ENCODE peak calls at places on chromosomes 16 and 17, in ten cellular contexts. C, J, I, P, W, N, D, Q, G and R are unnamed samples.
A peak's percentile ranks its signal among the peaks of the same experiment; 100 is the strongest.

GRCh38 chr17:46730026-46730425 is 88.5 kb downstream of the WNT3 start:
- DNase-seq in C (no peak), J (no peak), I (no peak), P (no peak), W (no peak), N (no peak), D (no peak), Q (no peak), G (no peak), R (no peak)

GRCh38 chr17:68763551-68763950 is 162.4 kb upstream of the FAM20A start:
- DNase-seq in C (no peak), J (no peak), I (no peak), P (no peak), W (no peak), N (no peak), D (no peak), Q (no peak), G (no peak), R (no peak)

GRCh38 chr16:72242757-72243156 is 70.8 kb upstream of the PMFBP1 start:
- DNase-seq in C (no peak), J (no peak), I (no peak), P (no peak), W (no peak), N (no peak), D (no peak), Q (no peak), G (no peak), R (no peak)

GRCh38 chr17:13993106-13993505 is 76.2 kb upstream of the COX10 start:
- DNase-seq in C (no peak), J (no peak), I (no peak), P (no peak), W (no peak), N (no peak), D (no peak), Q (no peak), G (no peak), R (no peak)

GRCh38 chr16:79351927-79352326 is 248.6 kb downstream of the MAF start:
- DNase-seq in C (no peak), J (no peak), I (no peak), P (no peak), W (no peak), N (no peak), D (no peak), Q (no peak), G (no peak), R (no peak)

GRCh38 chr16:88195911-88196465 is 186.8 kb upstream of the ZNF469 start:
- DNase-seq in C (no peak), J (no peak), I (no peak), P (no peak), W (peak; percentile 79), N (no peak), D (no peak), Q (no peak), G (no peak), R (peak; percentile 52)

GRCh38 chr17:39740357-39741111 is 2.8 kb downstream of the GRB7 start:
- DNase-seq in C (peak; percentile 90), J (no peak), I (peak; percentile 60), P (no peak), W (no peak), N (no peak), D (peak; percentile 66), Q (peak; percentile 26), G (no peak), R (no peak)

GRCh38 chr16:55503726-55504553 is 4.9 kb upstream of the LPCAT2 start:
- DNase-seq in C (no peak), J (no peak), I (no peak), P (no peak), W (no peak), N (no peak), D (no peak), Q (no peak), G (no peak), R (no peak)

GRCh38 chr16:27444015-27444414 is 42.0 kb downstream of the IL21R start:
- DNase-seq in C (no peak), J (no peak), I (no peak), P (no peak), W (no peak), N (no peak), D (no peak), Q (no peak), G (no peak), R (no peak)

GRCh38 chr17:50689956-50690886 is 17.5 kb downstream of the ANKRD40 start:
- DNase-seq in C (no peak), J (peak; percentile 67), I (no peak), P (no peak), W (no peak), N (no peak), D (no peak), Q (peak; percentile 67), G (no peak), R (no peak)

GRCh38 chr16:84643180-84643583 is 5.1 kb upstream of the KLHL36 start:
- DNase-seq in C (peak; percentile 35), J (no peak), I (peak; percentile 58), P (no peak), W (no peak), N (peak; percentile 45), D (no peak), Q (no peak), G (no peak), R (peak; percentile 95)

GRCh38 chr17:31490991-31491793 is 99.7 kb downstream of the RAB11FIP4 start:
- DNase-seq in C (no peak), J (no peak), I (peak; percentile 57), P (no peak), W (no peak), N (no peak), D (no peak), Q (no peak), G (peak; percentile 71), R (no peak)

GRCh38 chr17:76188213-76189060 is 47.4 kb upstream of the FOXJ1 start:
- DNase-seq in C (no peak), J (no peak), I (no peak), P (no peak), W (no peak), N (no peak), D (no peak), Q (no peak), G (no peak), R (no peak)

GRCh38 chr17:16496820-16497489 is 5.0 kb upstream of the LRRC75A start:
- DNase-seq in C (peak; percentile 24), J (no peak), I (no peak), P (no peak), W (no peak), N (no peak), D (no peak), Q (no peak), G (no peak), R (no peak)

GRCh38 chr17:39122982-39123381 is 28.5 kb downstream of the PLXDC1 start:
- DNase-seq in C (no peak), J (no peak), I (no peak), P (no peak), W (no peak), N (no peak), D (no peak), Q (no peak), G (no peak), R (no peak)

GRCh38 chr17:82090549-82091263 is 7.3 kb downstream of the FASN start:
- DNase-seq in C (no peak), J (no peak), I (no peak), P (no peak), W (no peak), N (no peak), D (no peak), Q (no peak), G (no peak), R (no peak)
- TF ChIP-seq POLR2AphosphoS5 in C (no peak), J (no peak), I (no peak), P (no peak), W (no peak), N (no peak), D (no peak), Q (no peak), G (no peak), R (no peak)

DNA sequence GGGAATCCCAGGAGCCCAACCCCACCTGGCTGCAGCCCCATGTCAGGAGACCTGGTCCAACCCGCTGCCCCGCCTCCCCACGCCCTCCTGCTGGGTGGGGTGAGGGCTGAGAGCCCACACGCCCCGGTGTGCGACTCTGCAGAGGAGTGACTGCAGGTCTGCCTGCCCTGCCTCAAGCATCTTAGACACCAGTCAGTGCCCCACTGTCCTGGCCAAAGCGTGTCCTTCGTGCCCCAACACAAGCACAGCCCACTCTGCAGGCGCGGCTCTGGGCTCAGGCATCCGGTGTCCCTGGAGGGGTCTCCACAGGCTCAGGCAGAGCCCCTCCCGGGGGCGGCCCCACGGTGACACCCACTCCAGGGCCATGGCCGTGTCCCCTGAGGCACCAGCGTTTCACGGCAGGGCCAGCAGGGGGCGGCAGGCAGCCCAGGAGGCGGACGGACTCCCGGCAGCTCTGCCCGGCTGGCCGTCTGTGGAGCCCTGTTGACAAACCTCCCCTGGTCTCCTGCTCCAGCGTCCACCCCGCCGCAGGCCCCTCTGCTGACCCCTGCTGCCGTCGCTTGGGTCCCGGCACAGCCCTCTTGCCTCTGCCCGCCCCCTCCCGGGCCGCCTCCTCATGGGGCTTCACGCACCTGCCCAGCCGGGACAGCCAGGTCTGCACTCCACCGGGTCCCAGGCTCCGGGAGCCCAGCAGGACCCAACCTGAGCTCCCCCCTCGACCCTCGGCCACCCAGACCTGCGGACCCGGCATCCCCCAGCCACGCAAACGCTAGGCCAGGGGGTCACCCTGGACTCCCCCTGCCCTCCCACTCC is 8.6 kb upstream of the UBE2I start:
- DNase-seq in C (peak; percentile 55), J (peak; percentile 96), I (peak; percentile 84), P (no peak), W (no peak), N (peak; percentile 80), D (peak; percentile 77), Q (peak; percentile 91), G (no peak), R (no peak)
- TF ChIP-seq EP300 in C (no peak), J (no peak), I (no peak), P (no peak), W (no peak), N (no peak), D (no peak), Q (no peak), G (no peak), R (no peak)

DNA sequence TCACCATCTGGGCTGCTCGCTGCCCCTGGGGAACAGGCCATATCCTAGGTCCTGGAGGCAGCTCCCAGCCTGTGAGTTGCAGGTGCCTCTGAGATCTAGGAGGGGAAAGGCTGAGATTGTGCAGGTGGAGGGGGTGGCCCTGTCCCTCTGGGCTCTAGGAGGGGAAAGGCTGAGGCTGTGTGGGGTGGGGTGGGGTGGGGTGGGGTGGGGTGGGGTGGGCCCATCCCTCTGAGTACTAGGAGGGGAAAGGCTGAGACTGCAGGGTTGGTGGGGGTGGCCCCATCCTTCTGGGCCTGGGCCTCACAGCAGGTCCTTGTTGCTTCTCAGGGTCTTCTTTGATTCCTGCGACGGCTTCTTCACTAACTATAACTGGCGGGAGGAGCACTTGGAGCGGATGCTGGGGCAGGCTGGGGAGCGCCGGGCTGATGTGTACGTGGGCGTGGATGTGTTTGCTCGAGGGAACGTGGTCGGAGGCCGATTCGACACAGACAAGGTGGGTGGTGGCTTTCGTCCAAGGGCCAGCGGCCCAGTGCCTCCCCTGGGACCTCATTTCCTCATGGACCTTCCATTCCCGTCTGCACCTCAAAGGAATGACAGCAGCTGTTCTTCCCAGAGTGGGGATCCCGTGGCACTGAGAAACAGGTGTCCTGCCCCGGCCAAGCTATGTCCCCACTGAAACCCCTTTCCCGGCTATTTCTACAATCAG is 7.1 kb downstream of the ENGASE start:
- DNase-seq in C (no peak), J (peak; percentile 68), I (no peak), P (no peak), W (no peak), N (no peak), D (no peak), Q (peak; percentile 44), G (no peak), R (no peak)
- TF ChIP-seq POLR2AphosphoS5 in C (no peak), J (no peak), I (no peak), P (no peak), W (no peak), N (no peak), D (no peak), Q (no peak), G (no peak), R (no peak)

GRCh38 chr16:57213462-57213861 is 27.3 kb downstream of the RSPRY1 start:
- DNase-seq in C (no peak), J (no peak), I (no peak), P (no peak), W (no peak), N (no peak), D (no peak), Q (no peak), G (no peak), R (no peak)
- TF ChIP-seq EP300 in C (no peak), J (no peak), I (no peak), P (no peak), W (no peak), N (no peak), D (no peak), Q (no peak), G (no peak), R (no peak)